ENCODE peak calls at places on chromosomes 1 and 21, in ten cellular contexts. One of them, this sample, is unnamed.

GRCh38 chr1:114154963-114155322 is 1.3 kb upstream of the SYT6 start:
- DNase-seq in SK-N-SH: peak; percentile 58
- DNase-seq in tibial nerve: no peak
- DNase-seq in esophagus muscularis mucosa: no peak
- DNase-seq in GM12878: no peak
- DNase-seq in ovary: no peak
- DNase-seq in A549: no peak
- DNase-seq in K562: no peak
- DNase-seq in stomach: no peak
- DNase-seq in transverse colon: no peak
- DNase-seq in this sample: no peak

GRCh38 chr1:25832336-25833037 is 12.7 kb downstream of the MTFR1L start:
- DNase-seq in ovary: no peak
- DNase-seq in GM12878: no peak
- DNase-seq in A549: no peak
- DNase-seq in stomach: no peak
- DNase-seq in K562: no peak
- DNase-seq in SK-N-SH: no peak
- DNase-seq in transverse colon: no peak
- DNase-seq in tibial nerve: no peak
- DNase-seq in esophagus muscularis mucosa: no peak
- DNase-seq in this sample: no peak

GRCh38 chr1:36372617-36373016 is 13.1 kb downstream of the STK40 start:
- DNase-seq in K562: no peak
- DNase-seq in tibial nerve: no peak
- DNase-seq in transverse colon: no peak
- DNase-seq in A549: no peak
- DNase-seq in ovary: no peak
- DNase-seq in SK-N-SH: no peak
- DNase-seq in stomach: no peak
- DNase-seq in esophagus muscularis mucosa: no peak
- DNase-seq in GM12878: no peak
- DNase-seq in this sample: no peak

GRCh38 chr1:154006136-154006535 is 15.6 kb downstream of the RPS27 start:
- DNase-seq in SK-N-SH: no peak
- DNase-seq in stomach: no peak
- DNase-seq in GM12878: no peak
- DNase-seq in ovary: no peak
- DNase-seq in K562: no peak
- DNase-seq in tibial nerve: no peak
- DNase-seq in A549: no peak
- DNase-seq in esophagus muscularis mucosa: no peak
- DNase-seq in transverse colon: no peak
- DNase-seq in this sample: no peak

GRCh38 chr1:18951818-18952391 is 4.6 kb downstream of the IFFO2 start:
- DNase-seq in SK-N-SH: no peak
- DNase-seq in esophagus muscularis mucosa: no peak
- DNase-seq in A549: no peak
- DNase-seq in stomach: peak; percentile 36
- DNase-seq in GM12878: peak; percentile 83
- DNase-seq in K562: no peak
- DNase-seq in transverse colon: peak; percentile 70
- DNase-seq in ovary: no peak
- DNase-seq in tibial nerve: no peak
- DNase-seq in this sample: no peak

GRCh38 chr1:184199797-184200170 is 148.3 kb downstream of the TSEN15 start:
- DNase-seq in ovary: no peak
- DNase-seq in stomach: no peak
- DNase-seq in A549: no peak
- DNase-seq in tibial nerve: no peak
- DNase-seq in GM12878: no peak
- DNase-seq in K562: no peak
- DNase-seq in SK-N-SH: no peak
- DNase-seq in esophagus muscularis mucosa: no peak
- DNase-seq in transverse colon: no peak
- DNase-seq in this sample: no peak

GRCh38 chr1:77031101-77031662 is 163.9 kb downstream of the ST6GALNAC5 start:
- DNase-seq in A549: peak; percentile 75
- DNase-seq in K562: no peak
- DNase-seq in SK-N-SH: no peak
- DNase-seq in ovary: no peak
- DNase-seq in transverse colon: no peak
- DNase-seq in tibial nerve: no peak
- DNase-seq in esophagus muscularis mucosa: no peak
- DNase-seq in stomach: no peak
- DNase-seq in GM12878: no peak
- DNase-seq in this sample: no peak

GRCh38 chr1:34874581-34874980 is 15.0 kb upstream of the SMIM12 start:
- DNase-seq in A549: no peak
- DNase-seq in tibial nerve: no peak
- DNase-seq in stomach: no peak
- DNase-seq in esophagus muscularis mucosa: no peak
- DNase-seq in transverse colon: no peak
- DNase-seq in SK-N-SH: no peak
- DNase-seq in ovary: no peak
- DNase-seq in K562: no peak
- DNase-seq in GM12878: no peak
- DNase-seq in this sample: no peak

GRCh38 chr21:44485254-44485793 is 30.0 kb downstream of the LRRC3 start:
- DNase-seq in SK-N-SH: peak; percentile 83
- DNase-seq in A549: peak; percentile 83
- DNase-seq in transverse colon: no peak
- DNase-seq in esophagus muscularis mucosa: no peak
- DNase-seq in ovary: no peak
- DNase-seq in stomach: no peak
- DNase-seq in GM12878: no peak
- DNase-seq in K562: peak; percentile 64
- DNase-seq in tibial nerve: peak; percentile 17
- DNase-seq in this sample: no peak

GRCh38 chr1:188642585-188643168 is 1813.9 kb downstream of the PLA2G4A start:
- DNase-seq in transverse colon: no peak
- DNase-seq in GM12878: no peak
- DNase-seq in esophagus muscularis mucosa: no peak
- DNase-seq in K562: no peak
- DNase-seq in A549: no peak
- DNase-seq in ovary: no peak
- DNase-seq in tibial nerve: no peak
- DNase-seq in SK-N-SH: no peak
- DNase-seq in stomach: no peak
- DNase-seq in this sample: no peak

GRCh38 chr1:32606565-32606964 is 43.8 kb downstream of the ZBTB8OS start:
- DNase-seq in K562: no peak
- DNase-seq in transverse colon: no peak
- DNase-seq in ovary: no peak
- DNase-seq in GM12878: no peak
- DNase-seq in tibial nerve: no peak
- DNase-seq in esophagus muscularis mucosa: no peak
- DNase-seq in SK-N-SH: no peak
- DNase-seq in stomach: no peak
- DNase-seq in A549: no peak
- DNase-seq in this sample: no peak

GRCh38 chr1:65979145-65979544 is 186.4 kb downstream of the PDE4B start:
- DNase-seq in K562: no peak
- DNase-seq in esophagus muscularis mucosa: no peak
- DNase-seq in transverse colon: no peak
- DNase-seq in tibial nerve: no peak
- DNase-seq in SK-N-SH: no peak
- DNase-seq in stomach: no peak
- DNase-seq in GM12878: no peak
- DNase-seq in A549: peak; percentile 86
- DNase-seq in ovary: no peak
- DNase-seq in this sample: no peak

DNA sequence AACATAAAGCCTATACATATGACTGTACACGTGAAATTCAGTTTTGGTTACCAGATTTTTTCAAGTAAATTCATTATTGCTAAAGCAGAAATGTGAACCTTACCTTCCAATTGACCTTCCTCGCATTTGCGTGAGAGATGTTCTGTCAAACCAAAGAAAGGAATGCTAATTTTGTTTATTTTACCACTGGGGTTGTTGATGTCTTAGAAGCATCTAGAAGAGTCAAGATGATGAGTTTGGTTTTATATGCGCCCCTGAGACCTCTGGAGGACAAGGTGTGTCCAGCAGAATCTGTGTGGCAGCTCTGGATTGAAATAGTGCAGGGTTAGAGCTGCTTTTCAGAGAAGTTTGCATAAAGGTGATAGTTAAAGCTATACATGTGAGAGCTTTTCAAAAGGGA is 48.4 kb downstream of the ZBTB40 start:
- DNase-seq in A549: no peak
- DNase-seq in stomach: no peak
- DNase-seq in transverse colon: no peak
- DNase-seq in ovary: no peak
- DNase-seq in esophagus muscularis mucosa: no peak
- DNase-seq in tibial nerve: no peak
- DNase-seq in K562: no peak
- DNase-seq in SK-N-SH: no peak
- DNase-seq in GM12878: no peak
- DNase-seq in this sample: no peak
- TF ChIP-seq EP300 in A549: no peak
- TF ChIP-seq EP300 in stomach: no peak
- TF ChIP-seq EP300 in transverse colon: no peak
- TF ChIP-seq EP300 in ovary: no peak
- TF ChIP-seq EP300 in esophagus muscularis mucosa: no peak
- TF ChIP-seq EP300 in tibial nerve: no peak
- TF ChIP-seq EP300 in K562: no peak
- TF ChIP-seq EP300 in SK-N-SH: no peak
- TF ChIP-seq EP300 in GM12878: no peak
- TF ChIP-seq EP300 in this sample: no peak

GRCh38 chr21:25863747-25864146 is 129.0 kb downstream of the GABPA start:
- DNase-seq in tibial nerve: no peak
- DNase-seq in esophagus muscularis mucosa: no peak
- DNase-seq in stomach: no peak
- DNase-seq in transverse colon: no peak
- DNase-seq in SK-N-SH: no peak
- DNase-seq in ovary: no peak
- DNase-seq in GM12878: no peak
- DNase-seq in A549: no peak
- DNase-seq in K562: no peak
- DNase-seq in this sample: no peak

GRCh38 chr21:25859264-25859931 is 124.6 kb downstream of the GABPA start:
- DNase-seq in SK-N-SH: no peak
- DNase-seq in tibial nerve: no peak
- DNase-seq in esophagus muscularis mucosa: no peak
- DNase-seq in transverse colon: no peak
- DNase-seq in A549: no peak
- DNase-seq in stomach: no peak
- DNase-seq in GM12878: no peak
- DNase-seq in ovary: no peak
- DNase-seq in K562: no peak
- DNase-seq in this sample: no peak

GRCh38 chr21:25863031-25863430 is 128.3 kb downstream of the GABPA start:
- DNase-seq in A549: no peak
- DNase-seq in tibial nerve: no peak
- DNase-seq in esophagus muscularis mucosa: no peak
- DNase-seq in SK-N-SH: no peak
- DNase-seq in K562: no peak
- DNase-seq in transverse colon: no peak
- DNase-seq in stomach: no peak
- DNase-seq in GM12878: no peak
- DNase-seq in ovary: no peak
- DNase-seq in this sample: no peak

GRCh38 chr21:25862112-25862511 is 127.3 kb downstream of the GABPA start:
- DNase-seq in ovary: no peak
- DNase-seq in K562: no peak
- DNase-seq in SK-N-SH: no peak
- DNase-seq in transverse colon: peak; percentile 71
- DNase-seq in stomach: no peak
- DNase-seq in A549: no peak
- DNase-seq in tibial nerve: no peak
- DNase-seq in esophagus muscularis mucosa: no peak
- DNase-seq in GM12878: no peak
- DNase-seq in this sample: no peak

DNA sequence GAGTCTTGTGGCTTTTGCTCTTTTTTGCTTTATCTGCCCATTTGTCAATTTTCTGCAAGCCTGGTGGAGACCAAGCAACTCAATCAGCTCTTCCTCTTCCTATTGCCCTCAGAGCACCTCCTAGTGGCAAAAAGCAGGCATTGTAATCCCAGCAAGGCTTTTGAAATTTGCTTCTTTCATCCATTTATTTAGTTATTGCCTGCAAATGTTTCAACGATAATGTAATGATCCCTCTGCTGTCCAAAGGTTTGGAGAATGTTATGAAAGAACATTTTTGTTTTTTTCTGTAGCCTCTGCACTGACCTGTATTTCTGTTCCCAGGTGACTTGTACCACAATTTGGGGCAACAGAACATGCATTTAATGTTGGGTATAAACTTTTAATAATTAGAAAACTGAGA is 127.8 kb downstream of the GABPA start:
- DNase-seq in K562: peak; percentile 52
- DNase-seq in stomach: no peak
- DNase-seq in tibial nerve: no peak
- DNase-seq in esophagus muscularis mucosa: no peak
- DNase-seq in SK-N-SH: no peak
- DNase-seq in ovary: no peak
- DNase-seq in A549: peak; percentile 38
- DNase-seq in GM12878: no peak
- DNase-seq in transverse colon: no peak
- DNase-seq in this sample: no peak
- TF ChIP-seq EP300 in K562: no peak
- TF ChIP-seq EP300 in stomach: no peak
- TF ChIP-seq EP300 in tibial nerve: no peak
- TF ChIP-seq EP300 in esophagus muscularis mucosa: no peak
- TF ChIP-seq EP300 in SK-N-SH: no peak
- TF ChIP-seq EP300 in ovary: no peak
- TF ChIP-seq EP300 in A549: no peak
- TF ChIP-seq EP300 in GM12878: no peak
- TF ChIP-seq EP300 in transverse colon: no peak
- TF ChIP-seq EP300 in this sample: no peak

GRCh38 chr1:107750364-107750959 is 214.5 kb downstream of the VAV3 start:
- DNase-seq in K562: peak; percentile 39
- DNase-seq in GM12878: peak; percentile 19
- DNase-seq in ovary: peak; percentile 18
- DNase-seq in stomach: peak; percentile 69
- DNase-seq in transverse colon: peak; percentile 80
- DNase-seq in SK-N-SH: peak; percentile 60
- DNase-seq in esophagus muscularis mucosa: no peak
- DNase-seq in A549: peak; percentile 64
- DNase-seq in tibial nerve: peak; percentile 61
- DNase-seq in this sample: no peak
- TF ChIP-seq EP300 in K562: no peak
- TF ChIP-seq EP300 in GM12878: no peak
- TF ChIP-seq EP300 in ovary: no peak
- TF ChIP-seq EP300 in stomach: no peak
- TF ChIP-seq EP300 in transverse colon: no peak
- TF ChIP-seq EP300 in SK-N-SH: no peak
- TF ChIP-seq EP300 in esophagus muscularis mucosa: no peak
- TF ChIP-seq EP300 in A549: no peak
- TF ChIP-seq EP300 in tibial nerve: no peak
- TF ChIP-seq EP300 in this sample: no peak

DNA sequence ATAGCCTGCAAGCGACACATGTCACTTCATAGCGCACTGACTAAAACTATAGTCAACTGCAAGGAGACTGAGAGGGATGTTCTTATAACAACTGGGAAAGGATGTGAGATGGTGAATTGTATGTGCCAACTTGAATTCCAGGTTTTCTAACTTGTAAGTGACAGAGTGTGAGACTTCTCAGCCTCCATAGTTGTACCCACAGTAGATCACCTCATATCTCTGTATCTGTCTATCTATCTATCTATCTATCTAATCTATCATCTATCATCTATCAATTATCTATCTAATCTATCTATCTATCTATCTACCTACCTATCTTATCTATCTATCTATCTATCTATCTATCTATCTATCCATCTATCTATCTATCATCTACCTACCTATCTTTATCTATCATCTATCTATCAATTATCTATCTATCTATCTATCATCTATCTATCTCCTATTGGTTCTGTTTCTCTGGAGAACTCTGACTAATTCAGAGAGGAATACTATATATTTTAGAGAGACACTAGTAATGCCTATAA is 162.3 kb downstream of the CTH start:
- DNase-seq in K562: no peak
- DNase-seq in A549: no peak
- DNase-seq in tibial nerve: no peak
- DNase-seq in SK-N-SH: no peak
- DNase-seq in stomach: no peak
- DNase-seq in esophagus muscularis mucosa: no peak
- DNase-seq in transverse colon: no peak
- DNase-seq in ovary: no peak
- DNase-seq in GM12878: no peak
- DNase-seq in this sample: no peak
- TF ChIP-seq EP300 in K562: no peak
- TF ChIP-seq EP300 in A549: no peak
- TF ChIP-seq EP300 in tibial nerve: no peak
- TF ChIP-seq EP300 in SK-N-SH: no peak
- TF ChIP-seq EP300 in stomach: no peak
- TF ChIP-seq EP300 in esophagus muscularis mucosa: no peak
- TF ChIP-seq EP300 in transverse colon: no peak
- TF ChIP-seq EP300 in ovary: no peak
- TF ChIP-seq EP300 in GM12878: no peak
- TF ChIP-seq EP300 in this sample: no peak